ENCODE peak calls at places on chromosomes 6 and 20, in ten cellular contexts. C is mammary epithelial cell, L is GM20000, F is tibial artery, D is heart left ventricle, Y is coronary artery, M is heart right ventricle, S is upper lobe of right lung, U is fibroblast of lung, H is fibroblast of mammary gland. K is an unnamed sample.

GRCh38 chr20:55135923-55136322 is 660.5 kb downstream of the DOK5 start:
- DNase-seq in C (no peak), Y (no peak), S (no peak), M (no peak), F (no peak), L (no peak), U (no peak), H (no peak), D (no peak), K (no peak)

GRCh38 chr6:166286831-166287271 is 21.3 kb downstream of the PRR18 start:
- DNase-seq in C (no peak), H (no peak), S (no peak), L (peak), F (no peak), D (no peak), U (no peak), Y (no peak), M (no peak), K (no peak)

GRCh38 chr6:54698974-54699373 is 147.6 kb upstream of the FAM83B start:
- DNase-seq in S (no peak), Y (no peak), M (no peak), H (no peak), D (no peak), C (peak), U (no peak), F (no peak), L (peak), K (no peak)

GRCh38 chr6:79946773-79947190 is 571 bp downstream of the ELOVL4 start:
- DNase-seq in D (peak), F (no peak), U (peak), Y (no peak), H (peak), L (peak), M (no peak), C (peak), S (no peak), K (peak)

GRCh38 chr20:63310265-63310971 is 17.4 kb downstream of the COL20A1 start:
- DNase-seq in L (no peak), D (peak), F (no peak), M (no peak), C (no peak), H (peak), U (no peak), S (no peak), Y (no peak), K (no peak)

GRCh38 chr6:10382728-10383127 is 32.1 kb downstream of the TFAP2A start:
- DNase-seq in Y (no peak), H (no peak), L (no peak), S (no peak), D (no peak), C (no peak), M (no peak), F (no peak), U (no peak), K (no peak)

GRCh38 chr6:16956371-16956770 is 145.5 kb upstream of the STMND1 start:
- DNase-seq in L (no peak), U (no peak), F (no peak), S (no peak), D (no peak), M (no peak), C (no peak), Y (no peak), H (peak), K (no peak)

GRCh38 chr6:128919412-128919811 is 36.5 kb downstream of the LAMA2 start:
- DNase-seq in M (no peak), F (no peak), L (no peak), S (no peak), C (no peak), Y (no peak), H (peak), U (peak), D (no peak), K (peak)

GRCh38 chr6:143700684-143701342 is 23.0 kb downstream of the PHACTR2 start:
- DNase-seq in S (no peak), M (no peak), C (no peak), H (peak), F (no peak), Y (no peak), L (no peak), D (peak), U (peak), K (no peak)

GRCh38 chr20:8330785-8331699 is 199.0 kb downstream of the PLCB1 start:
- DNase-seq in H (no peak), F (no peak), D (no peak), L (no peak), Y (no peak), U (peak), M (no peak), S (no peak), C (no peak), K (no peak)

GRCh38 chr20:14902432-14903089 is 565.1 kb upstream of the FLRT3 start:
- DNase-seq in U (no peak), S (no peak), C (no peak), F (no peak), M (no peak), L (peak), D (no peak), H (no peak), Y (no peak), K (no peak)

GRCh38 chr6:75493400-75494064 is at the start of gene FILIP1:
- DNase-seq in C (no peak), S (no peak), D (peak), H (peak), Y (peak), F (peak), L (no peak), U (no peak), M (no peak), K (no peak)

GRCh38 chr6:69096681-69097080 is 461.6 kb downstream of the ADGRB3 start:
- DNase-seq in S (no peak), U (peak), L (no peak), F (no peak), D (no peak), H (no peak), M (no peak), C (no peak), Y (no peak), K (no peak)

GRCh38 chr6:15327271-15327670 is 81.4 kb downstream of the JARID2 start:
- DNase-seq in F (no peak), H (no peak), U (peak), S (no peak), L (peak), M (no peak), Y (no peak), C (no peak), D (no peak), K (no peak)

GRCh38 chr6:75863001-75863400 is 114.0 kb downstream of the MYO6 start:
- DNase-seq in L (no peak), U (no peak), C (no peak), S (no peak), Y (no peak), M (no peak), H (no peak), D (no peak), F (no peak), K (no peak)

GRCh38 chr20:14384411-14384810 is 47.0 kb upstream of the FLRT3 start:
- DNase-seq in H (peak), D (no peak), U (no peak), S (no peak), C (no peak), Y (no peak), L (no peak), F (no peak), M (no peak), K (no peak)

GRCh38 chr20:14538433-14538832 is 201.0 kb upstream of the FLRT3 start:
- DNase-seq in C (no peak), S (no peak), F (no peak), U (no peak), L (peak), M (no peak), D (no peak), H (no peak), Y (no peak), K (no peak)

GRCh38 chr6:75208564-75209431 is 2.9 kb upstream of the COL12A1 start:
- DNase-seq in L (peak), H (peak), Y (peak), F (peak), M (peak), S (peak), C (peak), D (peak), U (peak), K (peak)

GRCh38 chr6:34295721-34296120 is 46.9 kb upstream of the SMIM29 start:
- DNase-seq in D (no peak), H (no peak), U (peak), L (peak), S (no peak), Y (no peak), M (no peak), C (no peak), F (no peak), K (no peak)

GRCh38 chr20:38387953-38388352 is 41.7 kb downstream of the LBP start:
- DNase-seq in D (no peak), F (no peak), L (no peak), S (no peak), U (no peak), Y (no peak), C (no peak), M (no peak), H (no peak), K (no peak)
- TF ChIP-seq CTCF in D (no peak), F (no peak), L (no peak), S (no peak), U (no peak), Y (no peak), C (peak), M (no peak), H (peak), K (no peak)

GRCh38 chr6:32166411-32167061 is 2.1 kb downstream of the EGFL8 start:
- DNase-seq in Y (peak), F (no peak), C (no peak), M (no peak), D (no peak), U (no peak), H (no peak), S (no peak), L (no peak), K (no peak)
- TF ChIP-seq CTCF in Y (no peak), F (no peak), C (no peak), M (no peak), D (no peak), U (no peak), H (no peak), S (no peak), L (no peak), K (no peak)

DNA sequence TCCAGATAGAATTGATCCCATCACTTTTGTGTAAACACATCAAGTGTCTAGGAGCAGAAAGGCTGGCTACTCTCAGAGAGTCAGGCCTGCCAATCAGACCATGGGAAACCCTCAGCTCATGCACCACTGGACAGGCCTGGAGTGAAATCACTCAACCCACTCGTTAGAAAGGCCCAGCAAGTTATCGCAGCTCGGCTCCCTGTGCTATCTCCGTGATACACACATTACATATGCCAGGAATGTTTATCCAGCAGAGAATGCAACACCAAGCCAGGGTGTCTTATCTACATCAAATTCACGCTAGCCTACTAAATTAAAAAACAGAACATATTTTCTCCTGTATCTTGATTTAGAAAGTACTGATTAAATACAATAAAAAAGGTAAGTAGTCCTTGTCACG is 232.4 kb upstream of the FOXQ1 start:
- DNase-seq in C (no peak), F (no peak), H (no peak), Y (no peak), L (no peak), M (no peak), U (peak), S (no peak), D (no peak), K (no peak)
- TF ChIP-seq CTCF in C (no peak), F (no peak), H (no peak), Y (no peak), L (no peak), M (no peak), U (no peak), S (no peak), D (no peak), K (no peak)

DNA sequence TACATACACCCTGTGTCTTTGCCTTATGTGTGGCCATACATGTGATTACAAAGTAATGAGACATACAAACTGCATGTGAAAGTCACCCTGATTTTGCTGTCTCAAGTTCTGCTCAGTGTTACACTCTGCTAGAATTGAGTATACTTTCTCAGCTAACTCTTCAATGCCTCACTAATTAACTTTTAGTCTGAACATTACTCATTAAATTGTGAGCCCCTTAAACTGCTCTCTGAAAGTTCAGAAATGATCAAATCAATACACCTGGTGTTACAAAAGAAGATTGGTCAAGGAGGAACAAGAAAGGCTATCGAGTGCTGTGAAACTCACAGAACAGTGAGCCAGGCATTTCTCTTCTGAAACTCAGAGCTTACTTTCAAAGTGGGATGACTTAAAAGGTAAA is 71.3 kb downstream of the MKKS start:
- DNase-seq in C (no peak), U (no peak), S (no peak), M (no peak), F (no peak), Y (no peak), L (no peak), H (no peak), D (no peak), K (no peak)
- TF ChIP-seq CTCF in C (no peak), U (no peak), S (no peak), M (no peak), F (no peak), Y (no peak), L (no peak), H (no peak), D (no peak), K (no peak)

GRCh38 chr6:163457637-163458561 is 43.4 kb downstream of the QKI start:
- DNase-seq in D (peak), Y (no peak), M (no peak), C (peak), S (no peak), L (no peak), H (peak), F (peak), U (peak), K (peak)
- TF ChIP-seq CTCF in D (no peak), Y (no peak), M (no peak), C (no peak), S (no peak), L (no peak), H (peak), F (no peak), U (no peak), K (no peak)

DNA sequence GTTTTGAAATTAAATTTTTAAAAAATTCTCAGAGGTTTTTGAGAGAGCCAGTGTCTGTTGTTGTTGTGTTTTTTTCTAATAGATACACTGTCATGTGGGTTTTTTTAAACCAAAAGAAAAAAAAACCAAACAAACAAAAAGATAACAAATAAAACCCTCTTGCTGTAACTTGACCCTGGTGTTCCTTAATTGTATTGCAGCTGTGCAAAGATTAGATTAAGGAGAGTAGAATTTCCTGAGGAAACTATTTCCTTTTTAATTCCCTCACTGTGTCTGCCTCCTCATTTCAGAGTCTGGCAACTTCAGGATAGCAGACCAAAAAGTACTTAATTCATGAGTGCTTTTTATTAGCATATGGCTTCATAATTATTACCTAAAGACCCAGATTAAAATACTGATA is 281.9 kb downstream of the EPM2A start:
- DNase-seq in D (no peak), U (peak), Y (no peak), L (no peak), S (no peak), H (peak), C (no peak), M (no peak), F (no peak), K (no peak)
- TF ChIP-seq CTCF in D (no peak), U (no peak), Y (no peak), L (no peak), S (peak), H (peak), C (peak), M (peak), F (no peak), K (peak)

K was measured in HFFc6.